ENCODE peak calls at places on chromosomes 5 and 9, in six cellular contexts. G, Q, R, J, A and M are unnamed samples.

GRCh38 chr9:281753-282645 is 67.3 kb downstream of the DOCK8 start:
- DNase-seq in G (peak; percentile 27), Q (no peak), R (no peak), J (no peak), A (no peak), M (no peak)

GRCh38 chr9:4987996-4988421 is 2.9 kb downstream of the JAK2 start:
- DNase-seq in G (peak; percentile 52), Q (peak; percentile 35), R (no peak), J (peak; percentile 61), A (peak; percentile 80), M (no peak)

GRCh38 chr5:113380299-113381014 is 54.3 kb downstream of the TSSK1B start:
- DNase-seq in G (no peak), Q (no peak), R (no peak), J (no peak), A (peak; percentile 28), M (no peak)

GRCh38 chr5:171450423-171451246 is 31.2 kb downstream of the FGF18 start:
- DNase-seq in G (peak; percentile 43), Q (peak; percentile 48), R (no peak), J (no peak), A (peak; percentile 79), M (no peak)

GRCh38 chr5:115414406-115415142 is 118.1 kb upstream of the CCDC112 start:
- DNase-seq in G (peak; percentile 21), Q (no peak), R (no peak), J (no peak), A (peak; percentile 80), M (peak; percentile 1)

GRCh38 chr9:23768861-23769260 is 57.2 kb downstream of the ELAVL2 start:
- DNase-seq in G (no peak), Q (no peak), R (no peak), J (no peak), A (no peak), M (no peak)

GRCh38 chr5:147479949-147480348 is 29.9 kb downstream of the DPYSL3 start:
- DNase-seq in G (no peak), Q (no peak), R (no peak), J (no peak), A (peak; percentile 69), M (no peak)

GRCh38 chr5:79349047-79349446 is 113.1 kb downstream of the JMY start:
- DNase-seq in G (no peak), Q (no peak), R (no peak), J (no peak), A (no peak), M (no peak)

GRCh38 chr5:100535060-100536005 is at the start of gene FAM174A:
- DNase-seq in G (peak; percentile 95), Q (peak; percentile 98), R (peak; percentile 86), J (peak; percentile 94), A (peak; percentile 97), M (peak; percentile 86)

GRCh38 chr5:143061161-143061945 is 291.2 kb downstream of the ARHGAP26 start:
- DNase-seq in G (no peak), Q (no peak), R (no peak), J (no peak), A (peak; percentile 80), M (no peak)

GRCh38 chr5:1118738-1119137 is 6.9 kb upstream of the SLC12A7 start:
- DNase-seq in G (no peak), Q (peak; percentile 77), R (no peak), J (no peak), A (no peak), M (no peak)

GRCh38 chr9:114392749-114393112 is 4.9 kb upstream of the AKNA start:
- DNase-seq in G (no peak), Q (peak; percentile 64), R (no peak), J (no peak), A (peak; percentile 39), M (no peak)

GRCh38 chr5:57855831-57856230 is 373.2 kb upstream of the ACTBL2 start:
- DNase-seq in G (no peak), Q (no peak), R (no peak), J (no peak), A (no peak), M (no peak)

GRCh38 chr5:157109744-157110143 is 900 bp upstream of the HAVCR2 start:
- DNase-seq in G (peak; percentile 21), Q (no peak), R (no peak), J (no peak), A (no peak), M (no peak)